ENCODE peak calls at places on chromosomes 13 and 19, in five cellular contexts. E is C1 segment of cervical spinal cord, Y is AML-193, R is T1000, M is nephron progenitor cell. T is an unnamed sample.

GRCh38 chr19:34963531-34964406 is at the start of gene ZNF792:
- DNase-seq in E (no peak), Y (peak), R (peak), M (peak), T (peak)

GRCh38 chr19:46980756-46981155 is 38.9 kb upstream of the NPAS1 start:
- DNase-seq in E (no peak), Y (no peak), R (no peak), M (no peak), T (no peak)

GRCh38 chr13:39047560-39047959 is 9.3 kb downstream of the NHLRC3 start:
- DNase-seq in E (no peak), Y (no peak), R (no peak), M (no peak), T (no peak)

GRCh38 chr19:54388001-54388802 is 23.5 kb upstream of the LAIR1 start:
- DNase-seq in E (no peak), Y (peak), R (no peak), M (peak), T (peak)

GRCh38 chr13:83151308-83151660 is 731.0 kb downstream of the SLITRK1 start:
- DNase-seq in E (no peak), Y (no peak), R (no peak), M (no peak), T (no peak)

GRCh38 chr13:40572961-40573360 is 93.5 kb downstream of the FOXO1 start:
- DNase-seq in E (no peak), Y (no peak), R (no peak), M (no peak), T (no peak)

GRCh38 chr13:99063952-99064351 is 86.1 kb upstream of the DOCK9 start:
- DNase-seq in E (no peak), Y (no peak), R (no peak), M (no peak), T (no peak)

GRCh38 chr13:48299591-48299990 is 4.0 kb upstream of the RB1 start:
- DNase-seq in E (no peak), Y (no peak), R (no peak), M (no peak), T (no peak)

GRCh38 chr19:40241809-40242384 is 15.4 kb upstream of the CCNP start:
- DNase-seq in E (peak), Y (no peak), R (no peak), M (no peak), T (peak)

GRCh38 chr19:19050731-19051130 is 13.1 kb upstream of the SLC25A42 start:
- DNase-seq in E (no peak), Y (no peak), R (no peak), M (no peak), T (no peak)

GRCh38 chr13:47039106-47039505 is 142.3 kb upstream of the HTR2A start:
- DNase-seq in E (no peak), Y (no peak), R (no peak), M (no peak), T (no peak)

GRCh38 chr13:37277435-37278144 is 172.1 kb upstream of the CSNK1A1L start:
- DNase-seq in E (no peak), Y (no peak), R (no peak), M (no peak), T (no peak)